ENCODE peak calls at places on chromosomes 2 and 18, in eight cellular contexts. One of them, this sample, is unnamed.
A peak's percentile ranks its signal among the peaks of the same experiment; 100 is the strongest.

GRCh38 chr2:113195923-113196501 is 22.2 kb downstream of the PSD4 start:
- DNase-seq in neural progenitor cell: no peak
- DNase-seq in ascending aorta: no peak
- DNase-seq in brain microvascular endothelial cell: no peak
- DNase-seq in fibroblast of lung: no peak
- DNase-seq in upper lobe of left lung: no peak
- DNase-seq in transverse colon: no peak
- DNase-seq in ovary: no peak
- DNase-seq in this sample: no peak

GRCh38 chr2:161123531-161124030 is 36.6 kb upstream of the TANK start:
- DNase-seq in neural progenitor cell: no peak
- DNase-seq in ascending aorta: no peak
- DNase-seq in brain microvascular endothelial cell: peak; percentile 10
- DNase-seq in fibroblast of lung: no peak
- DNase-seq in upper lobe of left lung: no peak
- DNase-seq in transverse colon: no peak
- DNase-seq in ovary: no peak
- DNase-seq in this sample: no peak

GRCh38 chr2:28997847-28998735 is 17.0 kb downstream of the TOGARAM2 start:
- DNase-seq in neural progenitor cell: no peak
- DNase-seq in ascending aorta: no peak
- DNase-seq in brain microvascular endothelial cell: no peak
- DNase-seq in fibroblast of lung: no peak
- DNase-seq in upper lobe of left lung: peak; percentile 50
- DNase-seq in transverse colon: no peak
- DNase-seq in ovary: no peak
- DNase-seq in this sample: peak; percentile 57

GRCh38 chr2:113973856-113974255 is 84.0 kb downstream of the ACTR3 start:
- DNase-seq in neural progenitor cell: no peak
- DNase-seq in ascending aorta: no peak
- DNase-seq in brain microvascular endothelial cell: no peak
- DNase-seq in fibroblast of lung: no peak
- DNase-seq in upper lobe of left lung: no peak
- DNase-seq in transverse colon: no peak
- DNase-seq in ovary: no peak
- DNase-seq in this sample: no peak

GRCh38 chr2:145752091-145752806 is 1232.3 kb upstream of the ZEB2 start:
- DNase-seq in neural progenitor cell: peak; percentile 74
- DNase-seq in ascending aorta: peak; percentile 64
- DNase-seq in brain microvascular endothelial cell: peak; percentile 70
- DNase-seq in fibroblast of lung: peak; percentile 94
- DNase-seq in upper lobe of left lung: no peak
- DNase-seq in transverse colon: no peak
- DNase-seq in ovary: no peak
- DNase-seq in this sample: peak; percentile 2

GRCh38 chr2:138922973-138923563 is 142.9 kb upstream of the NXPH2 start:
- DNase-seq in neural progenitor cell: peak; percentile 26
- DNase-seq in ascending aorta: no peak
- DNase-seq in brain microvascular endothelial cell: no peak
- DNase-seq in fibroblast of lung: peak; percentile 31
- DNase-seq in upper lobe of left lung: no peak
- DNase-seq in transverse colon: no peak
- DNase-seq in ovary: no peak
- DNase-seq in this sample: peak; percentile 13

GRCh38 chr2:174967693-174968260 is 37.4 kb downstream of the CHN1 start:
- DNase-seq in neural progenitor cell: no peak
- DNase-seq in ascending aorta: no peak
- DNase-seq in brain microvascular endothelial cell: no peak
- DNase-seq in fibroblast of lung: peak; percentile 58
- DNase-seq in upper lobe of left lung: no peak
- DNase-seq in transverse colon: no peak
- DNase-seq in ovary: no peak
- DNase-seq in this sample: no peak

GRCh38 chr2:167355796-167356195 is 467.5 kb downstream of the XIRP2 start:
- DNase-seq in neural progenitor cell: no peak
- DNase-seq in ascending aorta: no peak
- DNase-seq in brain microvascular endothelial cell: peak; percentile 20
- DNase-seq in fibroblast of lung: peak; percentile 85
- DNase-seq in upper lobe of left lung: no peak
- DNase-seq in transverse colon: no peak
- DNase-seq in ovary: no peak
- DNase-seq in this sample: no peak

GRCh38 chr2:70685771-70686171 is 82.2 kb downstream of the ADD2 start:
- DNase-seq in neural progenitor cell: no peak
- DNase-seq in ascending aorta: peak; percentile 19
- DNase-seq in brain microvascular endothelial cell: no peak
- DNase-seq in fibroblast of lung: no peak
- DNase-seq in upper lobe of left lung: no peak
- DNase-seq in transverse colon: no peak
- DNase-seq in ovary: no peak
- DNase-seq in this sample: no peak

GRCh38 chr18:22210331-22210754 is 41.0 kb downstream of the GATA6 start:
- DNase-seq in neural progenitor cell: no peak
- DNase-seq in ascending aorta: no peak
- DNase-seq in brain microvascular endothelial cell: peak; percentile 47
- DNase-seq in fibroblast of lung: peak; percentile 39
- DNase-seq in upper lobe of left lung: no peak
- DNase-seq in transverse colon: no peak
- DNase-seq in ovary: no peak
- DNase-seq in this sample: no peak

GRCh38 chr2:37658682-37659081 is 12.8 kb downstream of the CDC42EP3 start:
- DNase-seq in neural progenitor cell: no peak
- DNase-seq in ascending aorta: no peak
- DNase-seq in brain microvascular endothelial cell: no peak
- DNase-seq in fibroblast of lung: no peak
- DNase-seq in upper lobe of left lung: no peak
- DNase-seq in transverse colon: no peak
- DNase-seq in ovary: no peak
- DNase-seq in this sample: no peak

GRCh38 chr2:37657471-37657870 is 14.0 kb downstream of the CDC42EP3 start:
- DNase-seq in neural progenitor cell: no peak
- DNase-seq in ascending aorta: no peak
- DNase-seq in brain microvascular endothelial cell: no peak
- DNase-seq in fibroblast of lung: no peak
- DNase-seq in upper lobe of left lung: no peak
- DNase-seq in transverse colon: no peak
- DNase-seq in ovary: no peak
- DNase-seq in this sample: no peak

GRCh38 chr2:37654932-37655331 is 16.5 kb downstream of the CDC42EP3 start:
- DNase-seq in neural progenitor cell: peak; percentile 55
- DNase-seq in ascending aorta: no peak
- DNase-seq in brain microvascular endothelial cell: no peak
- DNase-seq in fibroblast of lung: no peak
- DNase-seq in upper lobe of left lung: no peak
- DNase-seq in transverse colon: no peak
- DNase-seq in ovary: no peak
- DNase-seq in this sample: peak; percentile 54

GRCh38 chr2:37655442-37655841 is 16.0 kb downstream of the CDC42EP3 start:
- DNase-seq in neural progenitor cell: no peak
- DNase-seq in ascending aorta: no peak
- DNase-seq in brain microvascular endothelial cell: no peak
- DNase-seq in fibroblast of lung: no peak
- DNase-seq in upper lobe of left lung: no peak
- DNase-seq in transverse colon: no peak
- DNase-seq in ovary: no peak
- DNase-seq in this sample: no peak

GRCh38 chr2:37656512-37657423 is 14.7 kb downstream of the CDC42EP3 start:
- DNase-seq in neural progenitor cell: peak; percentile 77
- DNase-seq in ascending aorta: no peak
- DNase-seq in brain microvascular endothelial cell: no peak
- DNase-seq in fibroblast of lung: no peak
- DNase-seq in upper lobe of left lung: no peak
- DNase-seq in transverse colon: no peak
- DNase-seq in ovary: no peak
- DNase-seq in this sample: peak; percentile 52
- H3K4me3 ChIP-seq in neural progenitor cell: peak overlapping the region; percentile 16
- H3K4me3 ChIP-seq in ascending aorta: no peak overlapping the region
- H3K4me3 ChIP-seq in brain microvascular endothelial cell: no peak overlapping the region
- H3K4me3 ChIP-seq in fibroblast of lung: no peak overlapping the region
- H3K4me3 ChIP-seq in upper lobe of left lung: no peak overlapping the region
- H3K4me3 ChIP-seq in transverse colon: no peak overlapping the region
- H3K4me3 ChIP-seq in ovary: no peak overlapping the region
- H3K4me3 ChIP-seq in this sample: no peak overlapping the region

GRCh38 chr2:10056439-10056838 is 13.1 kb downstream of the KLF11 start:
- DNase-seq in neural progenitor cell: peak; percentile 3
- DNase-seq in ascending aorta: no peak
- DNase-seq in brain microvascular endothelial cell: no peak
- DNase-seq in fibroblast of lung: no peak
- DNase-seq in upper lobe of left lung: peak; percentile 42
- DNase-seq in transverse colon: no peak
- DNase-seq in ovary: peak; percentile 47
- DNase-seq in this sample: no peak

GRCh38 chr2:10052216-10052615 is 8.9 kb downstream of the KLF11 start:
- DNase-seq in neural progenitor cell: no peak
- DNase-seq in ascending aorta: no peak
- DNase-seq in brain microvascular endothelial cell: no peak
- DNase-seq in fibroblast of lung: no peak
- DNase-seq in upper lobe of left lung: peak; percentile 38
- DNase-seq in transverse colon: no peak
- DNase-seq in ovary: peak; percentile 36
- DNase-seq in this sample: no peak

GRCh38 chr2:10053351-10053750 is 10.0 kb downstream of the KLF11 start:
- DNase-seq in neural progenitor cell: no peak
- DNase-seq in ascending aorta: no peak
- DNase-seq in brain microvascular endothelial cell: no peak
- DNase-seq in fibroblast of lung: no peak
- DNase-seq in upper lobe of left lung: no peak
- DNase-seq in transverse colon: no peak
- DNase-seq in ovary: peak; percentile 22
- DNase-seq in this sample: no peak

GRCh38 chr2:10054976-10055375 is 11.6 kb downstream of the KLF11 start:
- DNase-seq in neural progenitor cell: no peak
- DNase-seq in ascending aorta: no peak
- DNase-seq in brain microvascular endothelial cell: no peak
- DNase-seq in fibroblast of lung: no peak
- DNase-seq in upper lobe of left lung: no peak
- DNase-seq in transverse colon: no peak
- DNase-seq in ovary: peak; percentile 31
- DNase-seq in this sample: no peak

GRCh38 chr2:10054424-10054823 is 11.1 kb downstream of the KLF11 start:
- DNase-seq in neural progenitor cell: no peak
- DNase-seq in ascending aorta: no peak
- DNase-seq in brain microvascular endothelial cell: no peak
- DNase-seq in fibroblast of lung: no peak
- DNase-seq in upper lobe of left lung: peak; percentile 27
- DNase-seq in transverse colon: no peak
- DNase-seq in ovary: peak; percentile 36
- DNase-seq in this sample: no peak
- H3K36me3 ChIP-seq in neural progenitor cell: no peaks in the 10 kb centered on the region
- H3K36me3 ChIP-seq in ascending aorta: peaks cover 13% of the 10 kb centered on the region
- H3K36me3 ChIP-seq in brain microvascular endothelial cell: no peaks in the 10 kb centered on the region
- H3K36me3 ChIP-seq in fibroblast of lung: no peaks in the 10 kb centered on the region
- H3K36me3 ChIP-seq in upper lobe of left lung: peaks cover 18% of the 10 kb centered on the region
- H3K36me3 ChIP-seq in transverse colon: peaks cover 10% of the 10 kb centered on the region
- H3K36me3 ChIP-seq in ovary: no peaks in the 10 kb centered on the region
- H3K36me3 ChIP-seq in this sample: no peaks in the 10 kb centered on the region

GRCh38 chr2:223941579-223942277 is 3.4 kb downstream of the WDFY1 start:
- DNase-seq in neural progenitor cell: no peak
- DNase-seq in ascending aorta: no peak
- DNase-seq in brain microvascular endothelial cell: peak; percentile 76
- DNase-seq in fibroblast of lung: peak; percentile 92
- DNase-seq in upper lobe of left lung: no peak
- DNase-seq in transverse colon: peak; percentile 37
- DNase-seq in ovary: no peak
- DNase-seq in this sample: no peak

GRCh38 chr2:223934870-223935269 is 10.3 kb downstream of the WDFY1 start:
- DNase-seq in neural progenitor cell: no peak
- DNase-seq in ascending aorta: no peak
- DNase-seq in brain microvascular endothelial cell: no peak
- DNase-seq in fibroblast of lung: no peak
- DNase-seq in upper lobe of left lung: no peak
- DNase-seq in transverse colon: no peak
- DNase-seq in ovary: no peak
- DNase-seq in this sample: no peak

GRCh38 chr2:223935459-223936125 is 9.5 kb downstream of the WDFY1 start:
- DNase-seq in neural progenitor cell: no peak
- DNase-seq in ascending aorta: no peak
- DNase-seq in brain microvascular endothelial cell: no peak
- DNase-seq in fibroblast of lung: no peak
- DNase-seq in upper lobe of left lung: no peak
- DNase-seq in transverse colon: no peak
- DNase-seq in ovary: no peak
- DNase-seq in this sample: no peak

GRCh38 chr2:223936862-223937326 is 8.2 kb downstream of the WDFY1 start:
- DNase-seq in neural progenitor cell: no peak
- DNase-seq in ascending aorta: no peak
- DNase-seq in brain microvascular endothelial cell: no peak
- DNase-seq in fibroblast of lung: no peak
- DNase-seq in upper lobe of left lung: no peak
- DNase-seq in transverse colon: no peak
- DNase-seq in ovary: no peak
- DNase-seq in this sample: no peak

GRCh38 chr2:223937535-223937934 is 7.6 kb downstream of the WDFY1 start:
- DNase-seq in neural progenitor cell: no peak
- DNase-seq in ascending aorta: no peak
- DNase-seq in brain microvascular endothelial cell: no peak
- DNase-seq in fibroblast of lung: no peak
- DNase-seq in upper lobe of left lung: no peak
- DNase-seq in transverse colon: no peak
- DNase-seq in ovary: no peak
- DNase-seq in this sample: no peak
- H3K4me3 ChIP-seq in neural progenitor cell: no peak overlapping the region
- H3K4me3 ChIP-seq in ascending aorta: no peak overlapping the region
- H3K4me3 ChIP-seq in brain microvascular endothelial cell: no peak overlapping the region
- H3K4me3 ChIP-seq in fibroblast of lung: no peak overlapping the region
- H3K4me3 ChIP-seq in upper lobe of left lung: no peak overlapping the region
- H3K4me3 ChIP-seq in transverse colon: no peak overlapping the region
- H3K4me3 ChIP-seq in ovary: no peak overlapping the region
- H3K4me3 ChIP-seq in this sample: no peak overlapping the region

DNA sequence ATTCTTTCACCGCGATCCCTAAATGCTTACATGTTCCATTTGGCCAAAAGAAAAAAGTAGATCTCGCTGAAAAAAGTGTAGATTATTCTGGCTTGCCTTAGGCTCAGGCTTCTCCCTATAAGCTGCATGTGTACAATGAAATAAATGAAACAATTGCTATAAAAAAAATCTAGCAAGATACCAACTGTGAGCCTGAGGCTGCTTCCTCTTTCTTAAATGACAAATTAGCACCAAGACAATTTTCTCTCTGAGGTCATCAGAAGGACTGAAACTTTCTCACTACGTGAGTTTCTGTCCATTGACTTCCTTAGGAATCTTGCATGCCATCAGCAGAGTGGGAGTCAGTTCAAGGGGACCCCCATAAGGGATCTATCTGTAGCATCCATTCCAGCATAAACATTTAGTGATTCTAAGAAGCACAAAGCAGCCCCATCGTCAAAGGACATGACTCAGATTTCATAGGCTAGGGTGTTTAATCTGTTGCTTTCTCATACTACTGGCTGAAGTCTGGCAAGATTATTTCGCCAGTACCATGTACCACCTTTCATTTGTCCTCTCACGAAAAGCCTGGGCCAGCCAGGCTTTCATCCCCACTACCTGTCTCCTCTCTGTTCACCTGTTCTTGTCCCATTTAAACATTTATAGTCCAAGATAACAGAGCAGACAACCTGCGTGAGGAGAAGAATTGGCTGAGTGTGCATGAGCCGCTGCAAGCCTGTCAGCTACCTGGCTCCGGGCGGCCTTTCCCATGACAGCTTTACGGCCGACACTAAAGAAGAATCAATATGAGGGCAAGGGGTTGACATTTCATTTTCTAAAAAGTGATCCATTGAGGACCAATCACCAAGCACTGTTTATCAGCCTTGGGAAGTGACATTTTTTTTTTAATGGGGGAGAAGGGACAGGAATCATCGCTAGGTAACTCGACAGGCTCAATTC is 120.0 kb downstream of the EPHA4 start:
- DNase-seq in neural progenitor cell: no peak
- DNase-seq in ascending aorta: no peak
- DNase-seq in brain microvascular endothelial cell: no peak
- DNase-seq in fibroblast of lung: no peak
- DNase-seq in upper lobe of left lung: peak; percentile 15
- DNase-seq in transverse colon: no peak
- DNase-seq in ovary: no peak
- DNase-seq in this sample: no peak
- H3K36me3 ChIP-seq in neural progenitor cell: peaks cover 7% of the 10 kb centered on the region
- H3K36me3 ChIP-seq in ascending aorta: peaks cover 3% of the 10 kb centered on the region
- H3K36me3 ChIP-seq in brain microvascular endothelial cell: no peaks in the 10 kb centered on the region
- H3K36me3 ChIP-seq in fibroblast of lung: no peaks in the 10 kb centered on the region
- H3K36me3 ChIP-seq in upper lobe of left lung: no peaks in the 10 kb centered on the region
- H3K36me3 ChIP-seq in transverse colon: peaks cover 6% of the 10 kb centered on the region
- H3K36me3 ChIP-seq in ovary: no peaks in the 10 kb centered on the region
- H3K36me3 ChIP-seq in this sample: no peaks in the 10 kb centered on the region

This sample was measured in H7.